ENCODE peak calls at places on chromosomes 11 and 22, in four cellular contexts. N is cardiac muscle cell, H is uterus, G is dorsolateral prefrontal cortex. K is an unnamed sample.

GRCh38 chr22:23047742-23048141 is 22.6 kb upstream of the GNAZ start:
- DNase-seq in G (no peak), H (no peak), N (no peak), K (no peak)

GRCh38 chr11:77113382-77114088 is 10.9 kb downstream of the OMP start:
- DNase-seq in G (no peak), H (no peak), N (peak), K (no peak)

GRCh38 chr11:46239801-46240061 is 37.7 kb upstream of the CREB3L1 start:
- DNase-seq in G (no peak), N (peak), H (no peak), K (no peak)

GRCh38 chr11:102142333-102142732 is 32.1 kb downstream of the YAP1 start:
- DNase-seq in N (no peak), G (no peak), H (no peak), K (no peak)

GRCh38 chr11:78417175-78417887 is at the start of gene GAB2:
- DNase-seq in H (no peak), N (no peak), G (no peak), K (peak)

GRCh38 chr22:43174941-43175531 is 11.9 kb downstream of the TTLL12 start:
- DNase-seq in G (no peak), H (no peak), N (no peak), K (no peak)

GRCh38 chr22:37762389-37762836 is 45.3 kb upstream of the GCAT start:
- DNase-seq in G (no peak), N (no peak), H (no peak), K (no peak)

GRCh38 chr11:130874396-130874795 is 41.9 kb downstream of the SNX19 start:
- DNase-seq in N (no peak), G (no peak), H (no peak), K (no peak)

GRCh38 chr22:50416996-50417395 is 57.8 kb downstream of the SBF1 start:
- DNase-seq in H (no peak), G (no peak), N (no peak), K (no peak)

GRCh38 chr11:9639099-9639498 is 24.8 kb upstream of the SWAP70 start:
- DNase-seq in G (no peak), N (no peak), H (peak), K (no peak)

GRCh38 chr11:44532809-44533208 is 32.7 kb upstream of the CD82 start:
- DNase-seq in N (no peak), G (no peak), H (no peak), K (no peak)

GRCh38 chr22:36215976-36216375 is 14.4 kb upstream of the APOL4 start:
- DNase-seq in H (no peak), G (no peak), N (no peak), K (no peak)

GRCh38 chr22:17897864-17898263 is 123.6 kb upstream of the BID start:
- DNase-seq in G (no peak), H (no peak), N (no peak), K (no peak)

GRCh38 chr11:60197442-60197841 is 14.6 kb upstream of the MS4A6A start:
- DNase-seq in H (no peak), N (no peak), G (no peak), K (no peak)

GRCh38 chr11:120141144-120142071 is 3.5 kb upstream of the TRIM29 start:
- DNase-seq in H (no peak), N (no peak), G (no peak), K (no peak)

GRCh38 chr22:32079110-32080089 is 36.3 kb downstream of the SLC5A1 start:
- DNase-seq in G (no peak), H (no peak), N (peak), K (no peak)

GRCh38 chr11:110069158-110069737 is 23.9 kb upstream of the ZC3H12C start:
- DNase-seq in N (peak), G (no peak), H (peak), K (no peak)

GRCh38 chr11:105720096-105720495 is 110.2 kb downstream of the GRIA4 start:
- DNase-seq in G (peak), N (no peak), H (no peak), K (no peak)

GRCh38 chr11:70871881-70872280 is 380.5 kb downstream of the SHANK2 start:
- DNase-seq in N (no peak), G (no peak), H (no peak), K (no peak)

GRCh38 chr11:102293873-102294601 is 23.2 kb upstream of the BIRC3 start:
- DNase-seq in N (peak), G (no peak), H (no peak), K (peak)

GRCh38 chr11:63729326-63729725 is 39.2 kb downstream of the ZFTA start:
- DNase-seq in N (peak), H (no peak), G (no peak), K (no peak)

GRCh38 chr11:64876835-64877341 is 1.5 kb downstream of the EHD1 start:
- DNase-seq in G (no peak), H (no peak), N (no peak), K (no peak)

GRCh38 chr22:47569389-47570299 is 807.2 kb downstream of the TBC1D22A start:
- DNase-seq in G (no peak), N (no peak), H (no peak), K (no peak)

GRCh38 chr11:12044799-12045198 is 36.4 kb upstream of the DKK3 start:
- DNase-seq in G (no peak), H (no peak), N (no peak), K (no peak)

GRCh38 chr11:107769189-107769588 is 57.3 kb upstream of the SLN start:
- DNase-seq in N (peak), H (no peak), G (no peak), K (no peak)

GRCh38 chr22:16965560-16965959 is 42.5 kb downstream of the GAB4 start:
- DNase-seq in N (no peak), G (no peak), H (no peak), K (no peak)

GRCh38 chr22:50445071-50445879 is 29.6 kb downstream of the SBF1 start:
- DNase-seq in G (no peak), H (no peak), N (no peak), K (no peak)

GRCh38 chr11:59767212-59767611 is 12.0 kb downstream of the STX3 start:
- DNase-seq in G (no peak), N (peak), H (no peak), K (peak)

GRCh38 chr22:43635101-43635500 is 177.0 kb downstream of the EFCAB6 start:
- DNase-seq in H (no peak), G (no peak), N (no peak), K (no peak)

GRCh38 chr11:42043312-42043711 is 583.9 kb upstream of the LRRC4C start:
- DNase-seq in H (no peak), G (no peak), N (peak), K (no peak)

GRCh38 chr11:34431979-34432378 is 6.8 kb upstream of the CAT start:
- DNase-seq in N (no peak), G (no peak), H (no peak), K (no peak)

GRCh38 chr11:8722156-8722555 is 39.6 kb downstream of the RPL27A start:
- DNase-seq in N (peak), G (no peak), H (no peak), K (no peak)

GRCh38 chr22:36327922-36328551 is 59.7 kb downstream of the MYH9 start:
- DNase-seq in G (peak), N (peak), H (peak), K (no peak)

DNA sequence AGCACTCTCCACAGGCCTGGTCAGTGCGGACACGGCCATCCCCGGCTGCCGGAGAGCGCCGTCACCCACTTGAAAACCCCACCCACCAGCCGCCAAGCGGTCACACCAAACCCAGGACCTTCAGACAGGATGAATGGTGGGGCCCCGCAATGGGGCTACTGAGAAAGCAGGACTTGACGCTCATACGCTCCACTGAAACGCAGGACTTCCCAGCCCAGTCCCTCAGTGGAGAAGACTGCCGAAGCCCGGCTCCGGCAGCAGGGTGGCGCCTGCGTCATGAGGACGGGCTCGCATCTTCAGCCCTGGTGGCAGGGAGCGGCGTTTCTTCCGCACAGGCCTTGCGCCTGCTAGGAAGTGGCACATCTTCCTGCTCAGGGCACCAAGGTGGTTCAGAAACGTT is 15.3 kb upstream of the PHLDA2 start:
- DNase-seq in H (no peak), G (no peak), N (no peak), K (no peak)
- H3K27ac ChIP-seq in H (peak), G (no peak), N (no peak), K (no peak)

DNA sequence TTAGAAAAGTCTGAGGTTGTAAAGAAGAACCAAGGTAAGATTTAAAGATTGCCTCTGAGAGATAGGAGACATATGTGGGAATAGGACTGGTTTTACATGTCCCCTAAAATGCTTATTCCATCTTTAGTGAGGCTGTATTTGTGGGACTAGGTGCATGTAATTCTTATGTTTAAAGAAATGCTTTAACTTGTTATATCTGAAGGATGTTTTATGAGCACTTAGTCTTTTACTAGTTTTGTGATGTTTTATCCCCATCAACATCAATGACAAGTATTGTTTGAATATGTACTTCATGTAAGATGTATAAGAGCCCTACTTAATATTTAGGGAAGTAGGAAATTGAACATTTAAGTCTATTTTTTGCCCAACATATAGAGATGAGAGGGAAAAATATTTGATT is 24.7 kb downstream of the GRAMD1B start:
- DNase-seq in N (no peak), G (no peak), H (no peak), K (no peak)
- H3K27ac ChIP-seq in N (no peak), G (peak), H (no peak), K (no peak)

DNA sequence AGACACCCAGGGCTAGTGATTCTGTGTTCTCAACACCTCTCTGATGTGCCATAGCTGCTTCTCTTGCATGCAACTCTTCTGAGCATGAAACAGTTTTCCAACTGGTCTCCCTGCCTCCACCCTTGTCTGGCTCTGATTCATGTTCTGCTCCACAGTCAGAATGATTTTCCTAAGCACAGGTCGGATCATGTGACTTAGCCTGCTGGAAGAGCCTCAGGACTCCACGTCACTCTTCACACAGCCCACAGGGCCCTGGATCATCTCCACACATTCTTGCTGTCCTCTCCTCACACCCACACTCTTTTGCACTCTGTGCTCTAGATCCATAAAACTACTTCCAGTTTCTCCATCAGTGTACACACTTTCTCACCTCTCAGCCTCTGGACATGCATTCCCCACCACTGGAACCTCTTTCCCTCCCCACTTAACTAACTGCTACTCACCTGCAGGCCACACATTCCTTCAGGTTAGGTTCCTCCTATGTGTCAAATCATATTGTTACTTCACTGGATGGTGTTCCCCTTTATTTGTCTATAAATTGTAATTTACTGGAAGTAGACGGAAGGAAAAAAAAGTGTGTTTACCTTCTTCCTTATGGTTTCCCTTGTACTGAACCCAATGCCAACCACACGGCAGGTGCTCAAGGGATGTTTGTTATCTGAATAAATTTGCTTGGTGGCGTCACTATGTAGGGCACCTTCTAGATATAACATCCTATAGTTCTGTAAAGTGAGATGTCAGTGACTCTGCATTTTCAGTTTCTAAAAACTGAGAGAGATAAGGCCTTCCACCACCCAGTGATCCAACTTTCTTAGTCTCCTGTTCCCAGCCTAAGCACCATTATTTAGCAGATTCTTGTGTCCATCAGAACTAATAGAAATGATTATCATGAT is 133.7 kb downstream of the ETS1 start:
- DNase-seq in G (peak), N (peak), H (peak), K (peak)
- H3K27ac ChIP-seq in G (peak), N (no peak), H (peak), K (peak)

DNA sequence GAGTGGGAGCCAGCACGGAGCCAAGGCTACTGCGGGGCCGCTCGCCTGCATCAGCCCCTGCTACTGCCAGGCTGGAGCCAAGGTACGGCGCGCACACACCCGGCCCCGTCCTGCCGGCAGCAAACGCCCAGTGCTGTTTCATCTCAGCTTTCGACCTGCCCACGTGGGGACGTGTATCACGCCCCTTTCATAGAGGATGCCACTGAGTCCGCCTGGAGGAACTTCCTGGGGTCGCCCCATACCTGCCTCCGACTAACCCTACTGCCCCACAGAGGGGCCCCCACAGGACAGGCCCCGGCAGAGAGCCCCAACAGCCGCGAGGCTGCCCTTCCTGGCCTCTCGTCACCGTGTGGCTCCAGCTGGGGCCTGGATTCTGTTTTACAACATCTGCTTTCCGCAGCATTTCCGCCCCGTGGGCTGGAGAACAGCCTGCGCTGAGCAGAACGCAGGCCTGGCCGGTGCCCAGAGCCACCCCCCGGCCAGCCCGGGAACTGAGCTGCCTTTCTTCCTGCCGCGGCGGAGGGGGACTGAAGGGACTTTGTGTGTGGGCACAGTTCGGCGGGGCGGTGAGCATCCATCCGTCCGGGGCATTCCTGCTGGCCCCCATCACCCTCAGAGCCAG is 22.9 kb upstream of the ARHGAP8 start:
- DNase-seq in G (peak), N (peak), H (peak), K (no peak)
- H3K27ac ChIP-seq in G (peak), N (no peak), H (peak), K (no peak)

DNA sequence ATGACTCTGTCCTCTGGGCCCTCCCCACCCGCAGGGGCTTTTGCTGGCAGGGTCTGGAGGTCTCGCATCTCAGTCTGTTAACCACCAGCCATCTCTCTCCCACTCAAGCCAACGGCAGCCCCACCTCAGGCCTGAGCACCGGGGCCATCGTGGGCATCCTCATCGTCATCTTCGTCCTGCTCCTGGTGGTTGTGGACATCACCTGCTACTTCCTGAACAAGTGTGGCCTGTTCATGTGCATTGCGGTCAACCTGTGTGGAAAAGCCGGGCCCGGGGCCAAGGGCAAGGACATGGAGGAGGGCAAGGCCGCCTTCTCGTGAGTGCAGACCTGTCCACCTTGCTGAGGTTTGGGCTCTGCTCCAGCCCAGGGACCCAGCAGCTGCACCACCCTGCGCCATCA is 44.3 kb upstream of the TTC12 start:
- DNase-seq in H (no peak), N (no peak), G (no peak), K (no peak)
- H3K27ac ChIP-seq in H (no peak), N (no peak), G (no peak), K (no peak)

GRCh38 chr11:132804258-132804657 is 728.0 kb downstream of the OPCML start:
- DNase-seq in N (no peak), G (no peak), H (no peak), K (no peak)
- H3K27ac ChIP-seq in N (no peak), G (no peak), H (no peak), K (no peak)

GRCh38 chr11:86500500-86501170 is 125.9 kb downstream of the CCDC81 start:
- DNase-seq in H (no peak), G (no peak), N (no peak), K (no peak)
- H3K27ac ChIP-seq in H (no peak), G (no peak), N (no peak), K (no peak)